ENCODE peak calls at places on chromosomes 2 and 18, in five cellular contexts. One of them, this sample, is unnamed.

GRCh38 chr18:12393510-12393909 is 14.2 kb upstream of the PRELID3A start:
- DNase-seq in K562: no peak
- DNase-seq in HepG2: no peak
- DNase-seq in GM12891: no peak
- DNase-seq in GM12878: no peak
- DNase-seq in this sample: no peak

GRCh38 chr2:68244456-68244855 is 7.9 kb downstream of the PPP3R1 start:
- DNase-seq in HepG2: no peak
- DNase-seq in GM12891: no peak
- DNase-seq in K562: no peak
- DNase-seq in GM12878: no peak
- DNase-seq in this sample: no peak

GRCh38 chr2:36408198-36408703 is 52.7 kb downstream of the CRIM1 start:
- DNase-seq in K562: no peak
- DNase-seq in GM12891: no peak
- DNase-seq in HepG2: no peak
- DNase-seq in GM12878: no peak
- DNase-seq in this sample: no peak

GRCh38 chr18:11072632-11073031 is 76.7 kb downstream of the PIEZO2 start:
- DNase-seq in GM12878: no peak
- DNase-seq in HepG2: no peak
- DNase-seq in GM12891: no peak
- DNase-seq in K562: no peak
- DNase-seq in this sample: no peak

GRCh38 chr2:206260427-206261012 is 13.9 kb upstream of the ZDBF2 start:
- DNase-seq in GM12891: no peak
- DNase-seq in GM12878: no peak
- DNase-seq in HepG2: peak
- DNase-seq in K562: peak
- DNase-seq in this sample: no peak

GRCh38 chr2:149715005-149715592 is 127.5 kb upstream of the MMADHC start:
- DNase-seq in GM12891: no peak
- DNase-seq in GM12878: no peak
- DNase-seq in HepG2: peak
- DNase-seq in K562: peak
- DNase-seq in this sample: no peak

GRCh38 chr2:222842517-222843174 is 18.2 kb upstream of the ACSL3 start:
- DNase-seq in K562: no peak
- DNase-seq in GM12891: no peak
- DNase-seq in GM12878: no peak
- DNase-seq in HepG2: peak
- DNase-seq in this sample: no peak

GRCh38 chr2:56185101-56185581 is 1.4 kb downstream of the CCDC85A start:
- DNase-seq in K562: no peak
- DNase-seq in GM12891: no peak
- DNase-seq in HepG2: no peak
- DNase-seq in GM12878: no peak
- DNase-seq in this sample: no peak

GRCh38 chr18:56389190-56389589 is 249.2 kb downstream of the TXNL1 start:
- DNase-seq in GM12878: no peak
- DNase-seq in HepG2: no peak
- DNase-seq in GM12891: no peak
- DNase-seq in K562: no peak
- DNase-seq in this sample: no peak

GRCh38 chr2:217723078-217723477 is 279.7 kb downstream of the TNS1 start:
- DNase-seq in GM12878: no peak
- DNase-seq in K562: no peak
- DNase-seq in GM12891: no peak
- DNase-seq in HepG2: no peak
- DNase-seq in this sample: no peak

GRCh38 chr2:205022751-205023150 is 477.5 kb downstream of the PARD3B start:
- DNase-seq in K562: no peak
- DNase-seq in HepG2: no peak
- DNase-seq in GM12891: no peak
- DNase-seq in GM12878: no peak
- DNase-seq in this sample: no peak

GRCh38 chr2:28199995-28200394 is 192.7 kb upstream of the FOSL2 start:
- DNase-seq in HepG2: no peak
- DNase-seq in GM12891: no peak
- DNase-seq in GM12878: no peak
- DNase-seq in K562: no peak
- DNase-seq in this sample: no peak

GRCh38 chr2:133221398-133221797 is 346.9 kb downstream of the NCKAP5 start:
- DNase-seq in HepG2: no peak
- DNase-seq in GM12891: no peak
- DNase-seq in GM12878: no peak
- DNase-seq in K562: no peak
- DNase-seq in this sample: no peak

GRCh38 chr2:26934985-26935384 is 35.5 kb upstream of the MAPRE3 start:
- DNase-seq in K562: no peak
- DNase-seq in HepG2: no peak
- DNase-seq in GM12878: no peak
- DNase-seq in GM12891: no peak
- DNase-seq in this sample: no peak

GRCh38 chr18:76487782-76488181 is 7.3 kb downstream of the ZNF516 start:
- DNase-seq in GM12878: no peak
- DNase-seq in GM12891: no peak
- DNase-seq in HepG2: no peak
- DNase-seq in K562: no peak
- DNase-seq in this sample: no peak

DNA sequence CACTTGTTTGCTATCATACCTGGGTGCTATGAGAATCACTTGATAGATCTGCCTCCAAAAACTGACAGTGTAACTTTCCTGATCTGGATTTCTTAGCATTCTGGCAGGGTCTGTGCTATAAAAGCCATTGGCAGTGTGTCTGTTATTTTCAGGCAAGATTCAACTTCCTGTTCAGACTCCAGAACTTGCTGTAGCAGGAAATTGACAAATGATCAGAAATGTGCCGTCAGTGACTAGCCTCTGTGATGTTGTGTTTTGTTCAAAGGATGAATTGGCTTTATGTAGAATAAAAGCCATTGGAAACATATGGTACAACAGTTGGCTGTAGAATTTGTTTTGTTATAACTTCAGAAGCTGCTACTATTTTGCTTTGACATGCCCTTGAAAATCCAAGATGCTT is 273.3 kb downstream of the PTPRM start:
- DNase-seq in GM12878: no peak
- DNase-seq in GM12891: no peak
- DNase-seq in K562: no peak
- DNase-seq in HepG2: no peak
- DNase-seq in this sample: no peak
- TF ChIP-seq POLR2AphosphoS5 in GM12878: no peak
- TF ChIP-seq POLR2AphosphoS5 in GM12891: no peak
- TF ChIP-seq POLR2AphosphoS5 in K562: no peak
- TF ChIP-seq POLR2AphosphoS5 in HepG2: no peak
- TF ChIP-seq POLR2AphosphoS5 in this sample: no peak

GRCh38 chr2:178193496-178193822 is 853 bp upstream of the OSBPL6 start:
- DNase-seq in HepG2: peak
- DNase-seq in GM12878: no peak
- DNase-seq in GM12891: no peak
- DNase-seq in K562: no peak
- DNase-seq in this sample: no peak

GRCh38 chr2:178187861-178188260 is 6.5 kb upstream of the OSBPL6 start:
- DNase-seq in GM12891: no peak
- DNase-seq in HepG2: no peak
- DNase-seq in GM12878: no peak
- DNase-seq in K562: no peak
- DNase-seq in this sample: no peak

GRCh38 chr2:178190938-178191910 is 3.1 kb upstream of the OSBPL6 start:
- DNase-seq in HepG2: no peak
- DNase-seq in GM12891: no peak
- DNase-seq in GM12878: no peak
- DNase-seq in K562: no peak
- DNase-seq in this sample: no peak

GRCh38 chr2:178193823-178194599 is at the start of gene OSBPL6:
- DNase-seq in GM12891: peak
- DNase-seq in HepG2: peak
- DNase-seq in GM12878: no peak
- DNase-seq in K562: peak
- DNase-seq in this sample: peak

GRCh38 chr2:178188466-178188865 is 5.8 kb upstream of the OSBPL6 start:
- DNase-seq in HepG2: no peak
- DNase-seq in GM12878: no peak
- DNase-seq in GM12891: no peak
- DNase-seq in K562: no peak
- DNase-seq in this sample: no peak
- TF ChIP-seq TAF1 in HepG2: no peak
- TF ChIP-seq TAF1 in GM12878: no peak
- TF ChIP-seq TAF1 in GM12891: no peak
- TF ChIP-seq TAF1 in K562: no peak
- TF ChIP-seq TAF1 in this sample: no peak

GRCh38 chr2:112481050-112481527 is 867 bp upstream of the TTL start:
- DNase-seq in HepG2: peak
- DNase-seq in GM12891: peak
- DNase-seq in GM12878: peak
- DNase-seq in K562: peak
- DNase-seq in this sample: peak
- TF ChIP-seq POLR2A in HepG2: peak
- TF ChIP-seq POLR2A in GM12891: no peak
- TF ChIP-seq POLR2A in GM12878: no peak
- TF ChIP-seq POLR2A in K562: peak
- TF ChIP-seq POLR2A in this sample: peak

GRCh38 chr18:57850063-57850462 is 46.9 kb upstream of the ATP8B1 start:
- DNase-seq in HepG2: no peak
- DNase-seq in K562: no peak
- DNase-seq in GM12878: no peak
- DNase-seq in GM12891: no peak
- DNase-seq in this sample: no peak
- TF ChIP-seq POLR2AphosphoS5 in HepG2: no peak
- TF ChIP-seq POLR2AphosphoS5 in K562: no peak
- TF ChIP-seq POLR2AphosphoS5 in GM12878: no peak
- TF ChIP-seq POLR2AphosphoS5 in GM12891: no peak
- TF ChIP-seq POLR2AphosphoS5 in this sample: no peak

GRCh38 chr2:112053917-112054846 is 887 bp upstream of the TMEM87B start:
- DNase-seq in GM12891: peak
- DNase-seq in HepG2: peak
- DNase-seq in K562: peak
- DNase-seq in GM12878: peak
- DNase-seq in this sample: peak
- TF ChIP-seq TAF1 in GM12891: no peak
- TF ChIP-seq TAF1 in HepG2: peak
- TF ChIP-seq TAF1 in K562: no peak
- TF ChIP-seq TAF1 in GM12878: no peak
- TF ChIP-seq TAF1 in this sample: no peak